ENCODE peak calls at places on chromosome 2, in four cellular contexts. H is H1, E is SK-N-SH, N is HepG2. A is an unnamed sample.

GRCh38 chr2:55357907-55358306 is 61.7 kb downstream of the CCDC88A start:
- DNase-seq in H (no peak), E (no peak), N (no peak), A (no peak)

GRCh38 chr2:196473617-196474016 is 165.9 kb upstream of the CCDC150 start:
- DNase-seq in H (no peak), E (no peak), N (no peak), A (no peak)

GRCh38 chr2:14234911-14235310 is 397.6 kb upstream of the LRATD1 start:
- DNase-seq in H (no peak), E (no peak), N (no peak), A (no peak)

GRCh38 chr2:120673571-120674061 is 62.1 kb upstream of the GLI2 start:
- DNase-seq in H (no peak), E (peak; percentile 66), N (no peak), A (no peak)

GRCh38 chr2:80856227-80856626 is 551.7 kb upstream of the LRRTM1 start:
- DNase-seq in H (no peak), E (no peak), N (no peak), A (no peak)

GRCh38 chr2:24831736-24832421 is 38.7 kb downstream of the CENPO start:
- DNase-seq in H (no peak), E (peak; percentile 50), N (no peak), A (no peak)

GRCh38 chr2:187198136-187198535 is 249.9 kb downstream of the CALCRL start:
- DNase-seq in H (no peak), E (no peak), N (no peak), A (no peak)

GRCh38 chr2:233972941-233973575 is 55.9 kb downstream of the TRPM8 start:
- DNase-seq in H (no peak), E (no peak), N (no peak), A (no peak)

GRCh38 chr2:165274698-165275097 is 35.5 kb downstream of the SCN2A start:
- DNase-seq in H (no peak), E (no peak), N (no peak), A (no peak)

GRCh38 chr2:88350641-88351601 is 101.6 kb downstream of the FOXI3 start:
- DNase-seq in H (no peak), E (peak; percentile 79), N (peak; percentile 27), A (peak; percentile 33)

GRCh38 chr2:46390901-46391395 is 88.4 kb upstream of the TMEM247 start:
- DNase-seq in H (no peak), E (no peak), N (no peak), A (no peak)

GRCh38 chr2:143807677-143808076 is 678.5 kb downstream of the ARHGAP15 start:
- DNase-seq in H (no peak), E (no peak), N (peak; percentile 3), A (no peak)

GRCh38 chr2:30275256-30275655 is 43.9 kb downstream of the LBH start:
- DNase-seq in H (no peak), E (no peak), N (no peak), A (no peak)

GRCh38 chr2:120219291-120219690 is 3.9 kb downstream of the TMEM185B start:
- DNase-seq in H (no peak), E (no peak), N (no peak), A (no peak)

GRCh38 chr2:107776333-107776732 is 50.4 kb upstream of the RGPD4 start:
- DNase-seq in H (no peak), E (no peak), N (no peak), A (no peak)

GRCh38 chr2:176554107-176555048 is 285.1 kb downstream of the MTX2 start:
- DNase-seq in H (no peak), E (peak; percentile 83), N (peak; percentile 34), A (peak; percentile 52)

GRCh38 chr2:17538844-17539554 is 1.5 kb upstream of the VSNL1 start:
- DNase-seq in H (no peak), E (peak; percentile 87), N (peak; percentile 83), A (no peak)

GRCh38 chr2:182048088-182048487 is 62.4 kb downstream of the PPP1R1C start:
- DNase-seq in H (no peak), E (no peak), N (no peak), A (no peak)

GRCh38 chr2:114769991-114770390 is 327.6 kb downstream of the DPP10 start:
- DNase-seq in H (no peak), E (no peak), N (no peak), A (no peak)

GRCh38 chr2:216859944-216860343 is at the start of gene TNP1:
- DNase-seq in H (no peak), E (no peak), N (no peak), A (no peak)

GRCh38 chr2:145860083-145860482 is 1340.2 kb upstream of the ZEB2 start:
- DNase-seq in H (no peak), E (no peak), N (no peak), A (no peak)

GRCh38 chr2:117396161-117396560 is 418.3 kb upstream of the DDX18 start:
- DNase-seq in H (no peak), E (no peak), N (no peak), A (no peak)

GRCh38 chr2:12824304-12824761 is 107.6 kb downstream of the TRIB2 start:
- DNase-seq in H (no peak), E (no peak), N (no peak), A (no peak)

DNA sequence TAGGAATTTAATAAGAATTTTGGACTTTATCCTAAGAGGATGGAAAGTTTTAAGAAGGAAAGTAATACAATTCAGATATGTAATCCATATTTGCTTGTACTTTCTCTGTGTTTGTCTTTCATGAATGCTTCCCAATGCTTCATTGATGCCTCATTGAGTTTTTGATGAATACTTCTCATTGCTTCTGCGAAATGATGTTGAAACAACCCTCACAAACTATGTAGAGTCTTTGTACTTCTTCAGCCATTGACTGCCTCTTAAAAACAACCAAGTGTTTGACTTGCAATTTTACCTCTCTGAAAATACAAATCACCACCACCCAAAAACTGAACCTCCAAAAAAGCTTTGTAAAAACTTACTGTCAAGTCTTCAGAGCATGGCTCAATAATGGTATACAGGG is 424.1 kb downstream of the ERBB4 start:
- DNase-seq in H (no peak), E (no peak), N (no peak), A (no peak)
- TF ChIP-seq JUND in H (no peak), E (no peak), N (no peak), A (no peak)

GRCh38 chr2:39839261-39839848 is 60.3 kb upstream of the THUMPD2 start:
- DNase-seq in H (no peak), E (no peak), N (no peak), A (no peak)
- TF ChIP-seq JUND in H (no peak), E (no peak), N (no peak), A (no peak)

GRCh38 chr2:158131919-158132566 is 30.4 kb downstream of the UPP2 start:
- DNase-seq in H (no peak), E (no peak), N (peak; percentile 96), A (peak; percentile 58)
- TF ChIP-seq JUND in H (no peak), E (no peak), N (no peak), A (no peak)

DNA sequence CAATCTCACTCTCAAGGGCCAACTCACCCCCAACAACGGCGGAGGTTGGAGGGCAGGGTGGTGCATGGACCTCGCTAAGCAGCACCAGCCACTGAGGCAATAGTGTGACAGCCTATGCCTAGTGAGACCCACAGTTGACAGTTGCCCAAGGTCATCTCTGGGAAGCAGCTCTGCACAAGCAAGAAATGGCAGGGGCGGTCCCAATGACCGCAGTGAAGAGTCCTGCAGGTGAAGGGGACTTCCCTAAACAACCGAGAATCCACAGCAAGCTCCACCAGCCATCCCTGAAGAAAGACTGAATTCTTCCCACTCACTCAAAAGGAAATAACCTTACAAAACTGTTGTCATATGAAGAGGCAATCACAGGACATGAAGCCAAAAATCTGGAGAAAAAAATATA is 313.4 kb upstream of the ID2 start:
- DNase-seq in H (no peak), E (no peak), N (no peak), A (no peak)
- TF ChIP-seq JUND in H (no peak), E (no peak), N (no peak), A (no peak)

GRCh38 chr2:162462911-162463310 is 119.0 kb downstream of the GCA start:
- DNase-seq in H (no peak), E (no peak), N (no peak), A (no peak)

DNA sequence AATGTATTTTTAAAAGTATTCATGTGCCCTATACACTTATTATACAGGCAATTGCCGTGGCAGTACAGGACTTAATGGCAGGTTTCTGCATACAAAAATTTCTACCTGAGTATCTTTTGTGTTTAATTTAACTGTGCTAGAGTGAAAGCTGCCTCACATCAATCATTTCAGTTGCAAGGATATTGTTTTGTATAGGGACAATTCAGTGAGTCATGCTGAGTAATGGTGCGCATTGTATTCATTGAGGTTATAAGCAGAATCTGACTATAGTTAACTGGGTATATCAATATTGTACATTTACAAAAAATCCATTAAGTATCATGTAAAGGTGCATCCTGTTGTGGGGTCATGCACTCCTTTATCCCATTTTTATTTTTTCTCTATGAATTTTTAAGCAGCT is 121.5 kb downstream of the GCA start:
- DNase-seq in H (no peak), E (no peak), N (no peak), A (no peak)
- TF ChIP-seq JUND in H (no peak), E (no peak), N (no peak), A (no peak)

GRCh38 chr2:71240794-71241193 is 13.9 kb upstream of the PAIP2B start:
- DNase-seq in H (no peak), E (no peak), N (no peak), A (no peak)

GRCh38 chr2:71244302-71244660 is 17.4 kb upstream of the PAIP2B start:
- DNase-seq in H (no peak), E (no peak), N (no peak), A (no peak)

GRCh38 chr2:71238089-71238488 is 11.2 kb upstream of the PAIP2B start:
- DNase-seq in H (no peak), E (no peak), N (no peak), A (no peak)

GRCh38 chr2:71243548-71244301 is 16.8 kb upstream of the PAIP2B start:
- DNase-seq in H (no peak), E (peak; percentile 50), N (no peak), A (peak; percentile 2)
- TF ChIP-seq JUND in H (no peak), E (no peak), N (no peak), A (no peak)

DNA sequence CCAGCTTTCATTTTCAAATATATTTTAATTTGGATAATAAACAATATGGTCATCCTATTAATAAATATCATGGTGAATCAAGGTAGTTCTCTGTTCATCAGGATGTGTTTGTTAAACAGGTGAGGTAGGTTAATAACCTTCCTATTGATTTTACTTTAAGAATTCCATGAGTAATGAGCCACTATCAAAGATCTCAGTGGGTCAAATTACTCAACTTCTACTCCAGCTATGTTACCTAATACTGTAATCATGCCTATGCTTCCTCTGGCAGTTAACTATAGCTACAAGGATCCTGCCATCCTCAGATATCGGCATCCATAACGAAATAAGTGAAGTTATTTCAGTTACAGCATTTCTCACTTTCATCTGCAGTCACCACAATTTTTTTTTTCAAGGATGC is 289.6 kb upstream of the SLC8A1 start:
- DNase-seq in H (no peak), E (no peak), N (no peak), A (no peak)
- TF ChIP-seq JUND in H (no peak), E (no peak), N (no peak), A (no peak)

DNA sequence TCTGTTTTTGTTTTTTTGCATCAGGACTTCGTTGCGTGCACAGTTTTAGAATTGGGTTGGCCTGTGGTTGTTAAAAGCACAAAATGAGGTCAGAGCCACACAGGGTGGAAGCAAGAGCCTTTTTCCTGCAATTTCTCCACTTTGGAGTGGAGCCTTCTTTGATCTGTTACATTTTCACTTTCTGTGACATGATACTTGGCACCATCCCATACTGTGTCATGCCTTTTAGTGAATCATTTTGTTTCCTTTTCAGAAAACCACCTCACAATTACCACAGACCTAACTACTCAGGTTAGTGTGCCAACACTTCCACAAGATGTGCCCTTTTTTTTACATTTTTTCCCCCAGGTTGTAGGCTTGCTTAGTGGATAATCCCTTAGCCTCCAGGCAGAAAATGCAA is 32.5 kb downstream of the MERTK start:
- DNase-seq in H (no peak), E (no peak), N (no peak), A (no peak)
- TF ChIP-seq JUND in H (no peak), E (peak; percentile 27), N (no peak), A (no peak)

A was measured in T47D.